ENCODE peak calls at places on chromosomes 11 and 22, in ten cellular contexts. X is dorsolateral prefrontal cortex; S is uterus; A is pancreas; T is CD8-positive, alpha-beta memory T cell; R is naive thymus-derived CD4-positive, alpha-beta T cell; U is breast epithelium; E is CD4-positive, alpha-beta memory T cell; W is kidney; B is IMR-90. Y is an unnamed sample.

GRCh38 chr22:27996981-27997380 is 77.9 kb upstream of the PITPNB start:
- DNase-seq in X (no peak), S (no peak), A (no peak), T (no peak), R (no peak), U (no peak), E (no peak), W (no peak), B (no peak), Y (no peak)

GRCh38 chr11:70608568-70609314 is 210.4 kb downstream of the CTTN start:
- DNase-seq in X (no peak), S (no peak), A (no peak), T (no peak), R (no peak), U (no peak), E (no peak), W (peak), B (peak), Y (no peak)

GRCh38 chr22:23281406-23282088 is 101.2 kb downstream of the BCR start:
- DNase-seq in X (peak), S (peak), A (peak), T (peak), R (peak), U (peak), E (peak), W (peak), B (peak), Y (peak)

GRCh38 chr11:12284321-12285050 is 92.9 kb upstream of the PARVA start:
- DNase-seq in X (no peak), S (no peak), A (no peak), T (no peak), R (no peak), U (no peak), E (no peak), W (no peak), B (peak), Y (peak)

GRCh38 chr11:125724125-125724524 is 22.0 kb upstream of the PATE1 start:
- DNase-seq in X (no peak), S (no peak), A (no peak), T (no peak), R (no peak), U (no peak), E (peak), W (no peak), B (peak), Y (no peak)

GRCh38 chr11:9672288-9672916 is 8.5 kb downstream of the SWAP70 start:
- DNase-seq in X (no peak), S (no peak), A (no peak), T (no peak), R (no peak), U (no peak), E (no peak), W (no peak), B (peak), Y (no peak)

GRCh38 chr11:93020248-93021088 is 51.0 kb downstream of the MTNR1B start:
- DNase-seq in X (no peak), S (peak), A (no peak), T (no peak), R (no peak), U (no peak), E (no peak), W (no peak), B (peak), Y (no peak)

GRCh38 chr11:103676413-103676812 is 360.0 kb upstream of the DDI1 start:
- DNase-seq in X (no peak), S (no peak), A (no peak), T (no peak), R (no peak), U (no peak), E (no peak), W (no peak), B (no peak), Y (no peak)

GRCh38 chr22:25002241-25002985 is 49.9 kb downstream of the KIAA1671 start:
- DNase-seq in X (no peak), S (no peak), A (no peak), T (no peak), R (no peak), U (no peak), E (no peak), W (no peak), B (no peak), Y (no peak)

GRCh38 chr11:134730596-134731538 is 318.8 kb upstream of the B3GAT1 start:
- DNase-seq in X (no peak), S (no peak), A (no peak), T (no peak), R (no peak), U (no peak), E (no peak), W (no peak), B (no peak), Y (no peak)

GRCh38 chr11:9315078-9315688 is 790 bp upstream of the TMEM41B start:
- DNase-seq in X (peak), S (peak), A (no peak), T (no peak), R (no peak), U (no peak), E (peak), W (no peak), B (peak), Y (no peak)

GRCh38 chr11:94939346-94939745 is 34.0 kb downstream of the CWC15 start:
- DNase-seq in X (no peak), S (no peak), A (no peak), T (no peak), R (no peak), U (no peak), E (no peak), W (no peak), B (no peak), Y (no peak)

GRCh38 chr11:130677486-130678153 is 229.2 kb downstream of the ADAMTS15 start:
- DNase-seq in X (no peak), S (no peak), A (no peak), T (no peak), R (no peak), U (no peak), E (no peak), W (no peak), B (peak), Y (no peak)

GRCh38 chr22:46649176-46650077 is 29.2 kb downstream of the GRAMD4 start:
- DNase-seq in X (no peak), S (no peak), A (no peak), T (no peak), R (no peak), U (no peak), E (no peak), W (no peak), B (peak), Y (peak)

GRCh38 chr22:32661296-32661695 is 140.2 kb upstream of the TIMP3 start:
- DNase-seq in X (no peak), S (peak), A (no peak), T (no peak), R (no peak), U (no peak), E (no peak), W (peak), B (peak), Y (peak)

GRCh38 chr11:110141812-110142211 is 48.6 kb downstream of the ZC3H12C start:
- DNase-seq in X (no peak), S (no peak), A (no peak), T (no peak), R (no peak), U (no peak), E (no peak), W (no peak), B (no peak), Y (no peak)

GRCh38 chr22:40263191-40263590 is 83.1 kb upstream of the ADSL start:
- DNase-seq in X (no peak), S (peak), A (no peak), T (no peak), R (no peak), U (no peak), E (peak), W (peak), B (no peak), Y (peak)

GRCh38 chr11:73452726-73453125 is 76.5 kb downstream of the RELT start:
- DNase-seq in X (no peak), S (no peak), A (no peak), T (no peak), R (no peak), U (no peak), E (no peak), W (no peak), B (no peak), Y (no peak)

GRCh38 chr22:29481265-29482000 is 1.4 kb downstream of the NEFH start:
- DNase-seq in X (no peak), S (no peak), A (peak), T (no peak), R (no peak), U (no peak), E (no peak), W (no peak), B (no peak), Y (no peak)

GRCh38 chr22:42080287-42080686 is 787 bp downstream of the SMDT1 start:
- DNase-seq in X (peak), S (no peak), A (peak), T (no peak), R (no peak), U (no peak), E (no peak), W (no peak), B (peak), Y (no peak)

GRCh38 chr11:57476883-57477506 is 16.7 kb downstream of the RTN4RL2 start:
- DNase-seq in X (no peak), S (no peak), A (peak), T (peak), R (no peak), U (no peak), E (peak), W (peak), B (peak), Y (no peak)

GRCh38 chr22:44329179-44329796 is 16.5 kb upstream of the SHISAL1 start:
- DNase-seq in X (no peak), S (no peak), A (no peak), T (no peak), R (no peak), U (no peak), E (no peak), W (no peak), B (peak), Y (no peak)

GRCh38 chr11:35550374-35551036 is 25.1 kb upstream of the PAMR1 start:
- DNase-seq in X (no peak), S (no peak), A (no peak), T (no peak), R (no peak), U (no peak), E (no peak), W (no peak), B (peak), Y (no peak)

GRCh38 chr11:65546217-65546958 is 11.8 kb downstream of the LTBP3 start:
- DNase-seq in X (no peak), S (peak), A (peak), T (peak), R (peak), U (peak), E (peak), W (peak), B (no peak), Y (no peak)

GRCh38 chr22:23504522-23504921 is 75.6 kb downstream of the IGLL1 start:
- DNase-seq in X (no peak), S (no peak), A (no peak), T (no peak), R (no peak), U (no peak), E (no peak), W (peak), B (no peak), Y (no peak)

GRCh38 chr11:62611705-62612365 is 740 bp downstream of the EML3 start:
- DNase-seq in X (no peak), S (peak), A (no peak), T (no peak), R (no peak), U (no peak), E (peak), W (peak), B (peak), Y (peak)

GRCh38 chr11:14414470-14415461 is 55.8 kb upstream of the RRAS2 start:
- DNase-seq in X (no peak), S (no peak), A (no peak), T (peak), R (peak), U (no peak), E (peak), W (no peak), B (peak), Y (no peak)

GRCh38 chr11:41534861-41535260 is 75.4 kb upstream of the LRRC4C start:
- DNase-seq in X (no peak), S (no peak), A (no peak), T (no peak), R (no peak), U (no peak), E (no peak), W (no peak), B (no peak), Y (no peak)

GRCh38 chr11:1453611-1454386 is 32.8 kb downstream of the MOB2 start:
- DNase-seq in X (no peak), S (no peak), A (peak), T (peak), R (peak), U (no peak), E (peak), W (no peak), B (no peak), Y (no peak)

GRCh38 chr11:64841592-64842365 is 2.7 kb downstream of the CDC42BPG start:
- DNase-seq in X (no peak), S (no peak), A (no peak), T (no peak), R (no peak), U (no peak), E (no peak), W (no peak), B (no peak), Y (no peak)

DNA sequence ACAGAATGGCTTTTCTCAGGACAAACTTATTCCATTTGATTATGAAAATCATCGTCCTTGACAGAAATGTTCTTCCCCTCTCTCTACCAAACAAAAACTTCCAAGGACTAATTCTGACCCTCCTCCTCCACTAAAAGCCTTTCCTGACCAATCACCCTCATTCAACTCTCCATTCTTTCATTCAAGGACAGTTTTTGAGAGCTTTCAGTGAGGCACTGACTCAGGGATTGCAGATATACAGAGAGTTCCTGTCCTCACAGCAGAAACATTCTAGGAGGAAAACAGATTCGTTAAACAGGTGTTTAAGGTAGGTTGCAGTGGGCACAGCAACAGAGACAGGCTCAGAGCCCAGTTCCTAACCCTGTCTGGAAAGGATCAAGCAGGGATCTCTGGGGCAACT is 41.5 kb downstream of the OR4D9 start:
- DNase-seq in X (no peak), S (no peak), A (no peak), T (no peak), R (no peak), U (no peak), E (no peak), W (no peak), B (no peak), Y (no peak)
- H3K4me3 ChIP-seq in X (no peak), S (peak), A (no peak), T (no peak), R (no peak), U (no peak), E (no peak), W (no peak), B (no peak), Y (no peak)

GRCh38 chr11:77993902-77994301 is 566 bp downstream of the INTS4 start:
- DNase-seq in X (no peak), S (no peak), A (no peak), T (no peak), R (no peak), U (no peak), E (no peak), W (no peak), B (no peak), Y (no peak)
- H3K27ac ChIP-seq in X (peak), S (peak), A (peak), T (peak), R (peak), U (no peak), E (peak), W (no peak), B (no peak), Y (peak)

GRCh38 chr11:6298605-6299004 is 21.7 kb downstream of the CAVIN3 start:
- DNase-seq in X (no peak), S (no peak), A (peak), T (no peak), R (no peak), U (no peak), E (no peak), W (no peak), B (no peak), Y (no peak)

GRCh38 chr11:6301096-6301495 is 19.2 kb downstream of the CAVIN3 start:
- DNase-seq in X (no peak), S (no peak), A (no peak), T (no peak), R (no peak), U (no peak), E (no peak), W (no peak), B (no peak), Y (no peak)

GRCh38 chr11:6307879-6308278 is 12.4 kb downstream of the CAVIN3 start:
- DNase-seq in X (no peak), S (no peak), A (no peak), T (no peak), R (no peak), U (no peak), E (no peak), W (no peak), B (peak), Y (no peak)

GRCh38 chr11:6300325-6300724 is 20.0 kb downstream of the CAVIN3 start:
- DNase-seq in X (no peak), S (no peak), A (no peak), T (no peak), R (no peak), U (no peak), E (no peak), W (no peak), B (peak), Y (no peak)

DNA sequence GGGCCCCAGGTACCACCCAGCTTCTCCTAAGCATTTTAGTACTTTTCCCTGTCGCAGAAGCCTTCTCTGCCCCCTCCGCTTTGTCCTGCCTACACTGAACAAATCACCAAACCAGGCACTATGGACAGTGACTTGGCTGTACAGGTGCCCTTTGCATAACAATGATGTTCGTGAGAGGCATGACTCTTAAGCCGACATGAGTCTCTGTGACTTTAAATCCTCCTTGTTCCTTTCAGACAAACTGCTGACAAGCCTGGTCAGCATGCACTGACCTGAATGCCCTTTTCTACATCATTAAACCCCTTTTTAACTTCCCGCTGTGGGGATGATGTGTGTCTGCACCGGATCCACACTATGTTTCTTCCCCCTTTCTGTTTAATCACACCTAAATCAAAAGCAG is 16.6 kb downstream of the CAVIN3 start:
- DNase-seq in X (no peak), S (no peak), A (no peak), T (no peak), R (no peak), U (no peak), E (no peak), W (no peak), B (no peak), Y (no peak)
- H3K4me3 ChIP-seq in X (no peak), S (no peak), A (no peak), T (no peak), R (no peak), U (no peak), E (no peak), W (no peak), B (no peak), Y (no peak)

DNA sequence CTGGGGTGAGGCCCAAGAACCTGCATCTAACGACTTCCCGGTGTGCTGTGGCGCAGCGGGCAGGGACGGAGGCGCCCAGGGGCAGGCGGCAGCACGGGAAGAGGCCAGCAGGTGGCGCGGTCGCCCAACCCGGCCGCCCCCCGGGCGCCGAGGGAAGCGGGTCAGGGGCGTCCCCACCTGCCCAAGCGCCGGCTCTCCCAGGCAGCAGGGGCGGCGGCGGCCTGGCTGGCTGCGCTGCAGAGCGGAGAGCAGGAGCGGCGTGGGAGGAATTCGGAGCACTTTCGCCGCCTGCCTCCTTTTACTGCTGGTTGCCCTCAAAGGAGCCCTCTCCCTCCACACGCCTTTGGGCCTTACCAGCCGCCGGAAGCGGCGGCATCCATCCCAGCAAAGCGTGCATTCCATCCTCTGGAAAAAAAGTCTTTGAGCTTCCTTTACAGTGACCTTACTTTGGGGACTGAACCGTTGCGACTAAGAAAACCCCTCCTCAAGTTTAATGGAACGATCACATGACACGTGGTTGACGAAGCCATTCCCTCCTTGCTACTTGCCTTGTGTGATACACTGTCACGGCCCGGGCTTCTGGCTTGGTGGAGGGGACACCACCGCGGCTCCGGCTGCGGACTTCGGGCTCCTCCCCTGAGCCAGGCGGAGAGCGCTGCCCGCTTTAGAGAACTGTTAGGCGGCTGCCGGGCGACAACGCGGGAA is 106.8 kb upstream of the CLMP start:
- DNase-seq in X (peak), S (peak), A (peak), T (peak), R (peak), U (peak), E (peak), W (peak), B (peak), Y (no peak)
- H3K27ac ChIP-seq in X (no peak), S (no peak), A (no peak), T (no peak), R (no peak), U (no peak), E (peak), W (no peak), B (no peak), Y (no peak)

GRCh38 chr11:123072762-123073161 is 10.8 kb upstream of the HSPA8 start:
- DNase-seq in X (no peak), S (no peak), A (no peak), T (no peak), R (no peak), U (no peak), E (no peak), W (no peak), B (no peak), Y (no peak)

GRCh38 chr11:123073343-123074057 is 11.6 kb upstream of the HSPA8 start:
- DNase-seq in X (no peak), S (no peak), A (no peak), T (no peak), R (no peak), U (no peak), E (no peak), W (no peak), B (no peak), Y (peak)

GRCh38 chr11:123072279-123072678 is 10.3 kb upstream of the HSPA8 start:
- DNase-seq in X (no peak), S (no peak), A (peak), T (no peak), R (no peak), U (peak), E (no peak), W (no peak), B (no peak), Y (peak)

GRCh38 chr11:123065634-123066033 is 3.7 kb upstream of the HSPA8 start:
- DNase-seq in X (no peak), S (no peak), A (no peak), T (no peak), R (no peak), U (no peak), E (no peak), W (no peak), B (peak), Y (no peak)

DNA sequence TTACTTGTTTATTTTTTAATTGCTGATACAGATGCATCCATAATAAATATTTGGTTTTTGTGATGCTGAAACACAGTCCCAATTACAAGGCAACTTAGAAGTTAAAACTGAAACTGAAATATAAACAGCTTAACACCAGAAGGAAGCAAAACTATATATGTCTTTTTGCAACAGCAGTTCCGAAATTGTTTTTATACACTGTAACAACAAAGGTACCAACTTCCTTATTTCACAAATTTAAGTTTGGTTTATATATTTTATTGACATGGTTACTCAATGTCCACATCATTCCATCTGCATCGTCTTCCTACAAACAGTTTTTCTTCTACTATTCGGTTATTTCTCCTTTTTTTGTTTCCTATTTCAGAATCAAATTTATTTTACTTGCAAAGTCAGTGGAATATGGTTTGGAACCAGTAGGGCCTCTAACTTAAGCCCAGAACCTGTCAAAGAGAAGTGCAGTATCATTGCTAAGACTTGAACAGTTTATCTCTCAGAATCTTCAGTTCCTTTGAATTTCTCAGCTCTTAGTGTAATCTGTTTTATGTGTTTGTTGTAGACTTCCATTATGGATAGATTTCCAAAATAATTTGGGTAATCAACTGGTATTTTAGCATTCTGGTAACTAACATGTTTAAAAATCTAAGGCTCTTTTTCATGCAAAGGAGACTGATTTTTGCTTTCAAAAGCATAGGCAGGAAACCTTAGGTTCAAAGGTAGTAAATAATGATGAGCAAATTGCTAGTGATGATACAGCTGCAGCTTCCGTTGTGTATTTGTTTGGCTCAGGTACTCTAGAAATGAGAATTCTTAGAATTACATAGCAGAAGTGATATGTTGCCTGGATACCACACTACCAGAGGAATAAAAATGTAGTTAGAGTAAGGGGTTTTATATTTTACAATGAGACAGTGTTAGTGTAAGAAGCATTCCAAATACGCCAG is 8.2 kb upstream of the HSPA8 start:
- DNase-seq in X (no peak), S (no peak), A (no peak), T (peak), R (peak), U (no peak), E (peak), W (no peak), B (no peak), Y (no peak)
- H3K4me3 ChIP-seq in X (peak), S (no peak), A (no peak), T (peak), R (peak), U (peak), E (peak), W (peak), B (no peak), Y (peak)